ENCODE peak calls at places on chromosomes 4 and X, in eight cellular contexts. I, W, L, A, G, B, O and K are unnamed samples.

GRCh38 chrX:40085714-40086113 is 12.0 kb downstream of the BCOR start:
- DNase-seq in I (no peak), W (no peak), L (peak; percentile 16), A (peak; percentile 5), G (no peak), B (no peak), O (no peak), K (no peak)

GRCh38 chr4:4456351-4456750 is 69.4 kb downstream of the NSG1 start:
- DNase-seq in I (no peak), W (no peak), L (no peak), A (no peak), G (no peak), B (no peak), O (no peak), K (no peak)

GRCh38 chr4:152044341-152044740 is 283.5 kb upstream of the GATB start:
- DNase-seq in I (no peak), W (no peak), L (no peak), A (no peak), G (no peak), B (no peak), O (no peak), K (no peak)

GRCh38 chr4:25172964-25173917 is 13.0 kb upstream of the SEPSECS start:
- DNase-seq in I (no peak), W (no peak), L (peak; percentile 59), A (peak; percentile 16), G (no peak), B (no peak), O (no peak), K (no peak)

GRCh38 chr4:91826186-91826585 is 477.6 kb upstream of the GRID2 start:
- DNase-seq in I (no peak), W (no peak), L (no peak), A (no peak), G (no peak), B (no peak), O (no peak), K (no peak)

GRCh38 chr4:140296335-140296753 is 77.1 kb upstream of the SCOC start:
- DNase-seq in I (no peak), W (no peak), L (peak; percentile 25), A (peak; percentile 66), G (no peak), B (peak; percentile 50), O (no peak), K (no peak)

GRCh38 chrX:31353095-31353494 is 281.3 kb upstream of the FTHL17 start:
- DNase-seq in I (no peak), W (no peak), L (no peak), A (no peak), G (no peak), B (no peak), O (no peak), K (no peak)

GRCh38 chr4:76341063-76341462 is 34.5 kb downstream of the STBD1 start:
- DNase-seq in I (no peak), W (no peak), L (no peak), A (no peak), G (no peak), B (no peak), O (no peak), K (no peak)

GRCh38 chrX:97563531-97564133 is 679.9 kb downstream of the RPA4 start:
- DNase-seq in I (no peak), W (peak; percentile 34), L (peak; percentile 55), A (peak; percentile 23), G (peak; percentile 1), B (peak; percentile 55), O (peak; percentile 0), K (peak; percentile 2)

GRCh38 chr4:121168865-121169281 is 4.8 kb upstream of the TNIP3 start:
- DNase-seq in I (no peak), W (no peak), L (peak; percentile 65), A (no peak), G (no peak), B (no peak), O (no peak), K (no peak)

GRCh38 chr4:3250438-3250955 is 1.5 kb downstream of the MSANTD1 start:
- DNase-seq in I (no peak), W (no peak), L (no peak), A (no peak), G (no peak), B (no peak), O (no peak), K (no peak)

GRCh38 chr4:138158746-138159297 is 83.3 kb downstream of the SLC7A11 start:
- DNase-seq in I (no peak), W (no peak), L (no peak), A (no peak), G (no peak), B (no peak), O (no peak), K (no peak)

GRCh38 chrX:93538575-93538974 is 134.8 kb downstream of the NAP1L3 start:
- DNase-seq in I (no peak), W (no peak), L (peak; percentile 2), A (peak; percentile 17), G (no peak), B (no peak), O (no peak), K (no peak)

GRCh38 chr4:2843909-2844584 is 403 bp downstream of the ADD1 start:
- DNase-seq in I (peak; percentile 43), W (no peak), L (no peak), A (peak; percentile 72), G (no peak), B (no peak), O (no peak), K (no peak)

GRCh38 chr4:171812377-171813194 is 618 bp upstream of the GALNTL6 start:
- DNase-seq in I (peak; percentile 1), W (no peak), L (no peak), A (peak; percentile 83), G (no peak), B (peak; percentile 21), O (no peak), K (no peak)

GRCh38 chr4:1242506-1243450 is 6.2 kb downstream of the CTBP1 start:
- DNase-seq in I (no peak), W (no peak), L (no peak), A (no peak), G (no peak), B (no peak), O (no peak), K (no peak)

GRCh38 chr4:90127706-90128345 is 632 bp downstream of the CCSER1 start:
- DNase-seq in I (no peak), W (no peak), L (no peak), A (no peak), G (no peak), B (no peak), O (no peak), K (no peak)

GRCh38 chr4:27828843-27829242 is 968.2 kb downstream of the STIM2 start:
- DNase-seq in I (no peak), W (no peak), L (no peak), A (no peak), G (no peak), B (no peak), O (no peak), K (no peak)

GRCh38 chrX:105314468-105314867 is 94.0 kb upstream of the TEX13A start:
- DNase-seq in I (no peak), W (no peak), L (no peak), A (no peak), G (no peak), B (no peak), O (no peak), K (no peak)

GRCh38 chr4:153206534-153206933 is 2.3 kb downstream of the TRIM2 start:
- DNase-seq in I (no peak), W (no peak), L (peak; percentile 43), A (no peak), G (no peak), B (no peak), O (no peak), K (no peak)

GRCh38 chr4:5724377-5724776 is 13.4 kb downstream of the EVC start:
- DNase-seq in I (no peak), W (no peak), L (no peak), A (no peak), G (no peak), B (no peak), O (no peak), K (no peak)

GRCh38 chr4:99847362-99847976 is 30.8 kb downstream of the DAPP1 start:
- DNase-seq in I (no peak), W (no peak), L (peak; percentile 48), A (no peak), G (no peak), B (no peak), O (no peak), K (no peak)

GRCh38 chr4:92184566-92184965 is 119.2 kb upstream of the GRID2 start:
- DNase-seq in I (no peak), W (no peak), L (no peak), A (no peak), G (no peak), B (no peak), O (no peak), K (no peak)

GRCh38 chr4:158356331-158356730 is 146.0 kb downstream of the TMEM144 start:
- DNase-seq in I (no peak), W (no peak), L (no peak), A (peak; percentile 4), G (no peak), B (no peak), O (no peak), K (no peak)

GRCh38 chr4:26321326-26322276 is 787 bp downstream of the RBPJ start:
- DNase-seq in I (peak; percentile 43), W (peak; percentile 20), L (peak; percentile 52), A (peak; percentile 78), G (peak; percentile 8), B (peak; percentile 23), O (peak; percentile 23), K (no peak)

GRCh38 chrX:42920752-42921151 is 142.8 kb upstream of the PPP1R2C start:
- DNase-seq in I (no peak), W (no peak), L (no peak), A (no peak), G (no peak), B (no peak), O (no peak), K (no peak)

GRCh38 chr4:81404294-81404693 is 67.4 kb downstream of the RASGEF1B start:
- DNase-seq in I (no peak), W (no peak), L (no peak), A (no peak), G (no peak), B (no peak), O (no peak), K (no peak)

GRCh38 chr4:83677656-83678055 is 141.7 kb downstream of the GPAT3 start:
- DNase-seq in I (no peak), W (no peak), L (no peak), A (no peak), G (no peak), B (no peak), O (no peak), K (no peak)

GRCh38 chr4:181820518-181820917 is 422.7 kb upstream of the TENM3 start:
- DNase-seq in I (no peak), W (no peak), L (no peak), A (no peak), G (no peak), B (no peak), O (no peak), K (no peak)

GRCh38 chrX:121832446-121832845 is 785.0 kb downstream of the GLUD2 start:
- DNase-seq in I (no peak), W (no peak), L (no peak), A (no peak), G (no peak), B (no peak), O (no peak), K (no peak)

GRCh38 chr4:7698586-7698985 is 241.1 kb downstream of the AFAP1 start:
- DNase-seq in I (no peak), W (no peak), L (no peak), A (no peak), G (no peak), B (no peak), O (no peak), K (no peak)

GRCh38 chrX:8738588-8739189 is 6.8 kb upstream of the ANOS1 start:
- DNase-seq in I (peak; percentile 67), W (no peak), L (peak; percentile 53), A (peak; percentile 54), G (no peak), B (peak; percentile 59), O (no peak), K (peak; percentile 20)

GRCh38 chrX:75963774-75964173 is 178.7 kb upstream of the MAGEE2 start:
- DNase-seq in I (no peak), W (no peak), L (no peak), A (no peak), G (no peak), B (no peak), O (no peak), K (no peak)

GRCh38 chrX:152641996-152642395 is 4.3 kb downstream of the GABRQ start:
- DNase-seq in I (no peak), W (no peak), L (peak; percentile 61), A (peak; percentile 43), G (no peak), B (no peak), O (no peak), K (no peak)